ENCODE peak calls at places on chromosomes 4 and X, in eight cellular contexts. One of them, this sample, is unnamed.
A peak's percentile ranks its signal among the peaks of the same experiment; 100 is the strongest.

GRCh38 chrX:21798677-21799219 is 40.7 kb upstream of the MBTPS2 start:
- DNase-seq in Right ventricle myocardium inferior: no peak
- DNase-seq in NCI-H446: peak; percentile 57
- DNase-seq in DMS153: peak; percentile 28
- DNase-seq in fibroblast of lung: peak; percentile 59
- DNase-seq in CD4-positive, alpha-beta T cell: no peak
- DNase-seq in IMR-90: peak; percentile 28
- DNase-seq in GM13977: no peak
- DNase-seq in this sample: no peak

GRCh38 chrX:31449064-31449463 is 377.2 kb upstream of the FTHL17 start:
- DNase-seq in Right ventricle myocardium inferior: no peak
- DNase-seq in NCI-H446: no peak
- DNase-seq in DMS153: peak; percentile 43
- DNase-seq in fibroblast of lung: no peak
- DNase-seq in CD4-positive, alpha-beta T cell: no peak
- DNase-seq in IMR-90: no peak
- DNase-seq in GM13977: no peak
- DNase-seq in this sample: no peak

GRCh38 chr4:151408630-151409469 is at the start of gene FHIP1A:
- DNase-seq in Right ventricle myocardium inferior: peak; percentile 81
- DNase-seq in NCI-H446: no peak
- DNase-seq in DMS153: peak; percentile 91
- DNase-seq in fibroblast of lung: peak; percentile 43
- DNase-seq in CD4-positive, alpha-beta T cell: peak; percentile 77
- DNase-seq in IMR-90: peak; percentile 53
- DNase-seq in GM13977: peak; percentile 89
- DNase-seq in this sample: peak; percentile 83

GRCh38 chrX:17328837-17329236 is 46.2 kb upstream of the NHS start:
- DNase-seq in Right ventricle myocardium inferior: no peak
- DNase-seq in NCI-H446: no peak
- DNase-seq in DMS153: no peak
- DNase-seq in fibroblast of lung: no peak
- DNase-seq in CD4-positive, alpha-beta T cell: no peak
- DNase-seq in IMR-90: no peak
- DNase-seq in GM13977: no peak
- DNase-seq in this sample: no peak

GRCh38 chr4:155025762-155026457 is 182.5 kb upstream of the NPY2R start:
- DNase-seq in Right ventricle myocardium inferior: no peak
- DNase-seq in NCI-H446: no peak
- DNase-seq in DMS153: no peak
- DNase-seq in fibroblast of lung: peak; percentile 40
- DNase-seq in CD4-positive, alpha-beta T cell: no peak
- DNase-seq in IMR-90: no peak
- DNase-seq in GM13977: no peak
- DNase-seq in this sample: no peak

GRCh38 chrX:130803537-130803936 is 99.5 kb downstream of the ENOX2 start:
- DNase-seq in Right ventricle myocardium inferior: no peak
- DNase-seq in NCI-H446: no peak
- DNase-seq in DMS153: no peak
- DNase-seq in fibroblast of lung: no peak
- DNase-seq in CD4-positive, alpha-beta T cell: no peak
- DNase-seq in IMR-90: no peak
- DNase-seq in GM13977: no peak
- DNase-seq in this sample: no peak

GRCh38 chr4:2862528-2862927 is 18.9 kb downstream of the ADD1 start:
- DNase-seq in Right ventricle myocardium inferior: no peak
- DNase-seq in NCI-H446: no peak
- DNase-seq in DMS153: no peak
- DNase-seq in fibroblast of lung: no peak
- DNase-seq in CD4-positive, alpha-beta T cell: no peak
- DNase-seq in IMR-90: peak; percentile 41
- DNase-seq in GM13977: no peak
- DNase-seq in this sample: no peak

GRCh38 chr4:73599182-73599581 is 21.1 kb downstream of the RASSF6 start:
- DNase-seq in Right ventricle myocardium inferior: no peak
- DNase-seq in NCI-H446: no peak
- DNase-seq in DMS153: no peak
- DNase-seq in fibroblast of lung: peak; percentile 85
- DNase-seq in CD4-positive, alpha-beta T cell: no peak
- DNase-seq in IMR-90: peak; percentile 73
- DNase-seq in GM13977: no peak
- DNase-seq in this sample: no peak

GRCh38 chr4:174314274-174314673 is 30.6 kb downstream of the CEP44 start:
- DNase-seq in Right ventricle myocardium inferior: no peak
- DNase-seq in NCI-H446: no peak
- DNase-seq in DMS153: no peak
- DNase-seq in fibroblast of lung: no peak
- DNase-seq in CD4-positive, alpha-beta T cell: no peak
- DNase-seq in IMR-90: no peak
- DNase-seq in GM13977: no peak
- DNase-seq in this sample: no peak